ENCODE peak calls at places on chromosomes 3 and 15, in five cellular contexts. One of them, this sample, is unnamed.

GRCh38 chr3:143736205-143736604 is 112.1 kb downstream of the SLC9A9 start:
- DNase-seq in A549: no peak
- DNase-seq in esophagus muscularis mucosa: no peak
- DNase-seq in H54: no peak
- DNase-seq in tibial nerve: no peak
- DNase-seq in this sample: no peak

GRCh38 chr3:185786956-185787877 is 37.6 kb downstream of the IGF2BP2 start:
- DNase-seq in A549: no peak
- DNase-seq in esophagus muscularis mucosa: no peak
- DNase-seq in H54: no peak
- DNase-seq in tibial nerve: no peak
- DNase-seq in this sample: no peak

GRCh38 chr15:99129644-99130043 is 24.8 kb downstream of the SYNM start:
- DNase-seq in A549: no peak
- DNase-seq in esophagus muscularis mucosa: no peak
- DNase-seq in H54: no peak
- DNase-seq in tibial nerve: no peak
- DNase-seq in this sample: no peak

GRCh38 chr3:86973440-86973839 is 17.5 kb downstream of the VGLL3 start:
- DNase-seq in A549: no peak
- DNase-seq in esophagus muscularis mucosa: no peak
- DNase-seq in H54: no peak
- DNase-seq in tibial nerve: no peak
- DNase-seq in this sample: no peak

GRCh38 chr3:106683931-106684330 is 693.3 kb upstream of the CCDC54 start:
- DNase-seq in A549: no peak
- DNase-seq in esophagus muscularis mucosa: no peak
- DNase-seq in H54: no peak
- DNase-seq in tibial nerve: no peak
- DNase-seq in this sample: no peak

GRCh38 chr3:47145272-47145671 is 18.6 kb downstream of the SETD2 start:
- DNase-seq in A549: no peak
- DNase-seq in esophagus muscularis mucosa: no peak
- DNase-seq in H54: no peak
- DNase-seq in tibial nerve: no peak
- DNase-seq in this sample: no peak

GRCh38 chr3:55894605-55895004 is 407.5 kb upstream of the WNT5A start:
- DNase-seq in A549: no peak
- DNase-seq in esophagus muscularis mucosa: peak
- DNase-seq in H54: no peak
- DNase-seq in tibial nerve: no peak
- DNase-seq in this sample: no peak

GRCh38 chr15:89419370-89419984 is 76.9 kb downstream of the RHCG start:
- DNase-seq in A549: peak
- DNase-seq in esophagus muscularis mucosa: no peak
- DNase-seq in H54: no peak
- DNase-seq in tibial nerve: no peak
- DNase-seq in this sample: no peak

GRCh38 chr3:34544136-34544535 is 745.7 kb downstream of the PDCD6IP start:
- DNase-seq in A549: no peak
- DNase-seq in esophagus muscularis mucosa: no peak
- DNase-seq in H54: no peak
- DNase-seq in tibial nerve: no peak
- DNase-seq in this sample: no peak

GRCh38 chr3:143383433-143383832 is 263.9 kb downstream of the CHST2 start:
- DNase-seq in A549: no peak
- DNase-seq in esophagus muscularis mucosa: no peak
- DNase-seq in H54: no peak
- DNase-seq in tibial nerve: no peak
- DNase-seq in this sample: no peak

GRCh38 chr3:112640864-112641751 is at the start of gene CCDC80:
- DNase-seq in A549: peak
- DNase-seq in esophagus muscularis mucosa: no peak
- DNase-seq in H54: peak
- DNase-seq in tibial nerve: no peak
- DNase-seq in this sample: no peak

GRCh38 chr3:72050048-72050632 is 265.2 kb upstream of the PROK2 start:
- DNase-seq in A549: no peak
- DNase-seq in esophagus muscularis mucosa: no peak
- DNase-seq in H54: no peak
- DNase-seq in tibial nerve: no peak
- DNase-seq in this sample: no peak

GRCh38 chr3:161163297-161163696 is 57.8 kb upstream of the NMD3 start:
- DNase-seq in A549: no peak
- DNase-seq in esophagus muscularis mucosa: no peak
- DNase-seq in H54: peak
- DNase-seq in tibial nerve: no peak
- DNase-seq in this sample: no peak

GRCh38 chr3:124846189-124846588 is 41.0 kb downstream of the ITGB5 start:
- DNase-seq in A549: no peak
- DNase-seq in esophagus muscularis mucosa: no peak
- DNase-seq in H54: no peak
- DNase-seq in tibial nerve: no peak
- DNase-seq in this sample: no peak

GRCh38 chr3:198070871-198071270 is 110.9 kb downstream of the LMLN start:
- DNase-seq in A549: no peak
- DNase-seq in esophagus muscularis mucosa: no peak
- DNase-seq in H54: no peak
- DNase-seq in tibial nerve: no peak
- DNase-seq in this sample: no peak

GRCh38 chr3:38011111-38011510 is 18.3 kb downstream of the PLCD1 start:
- DNase-seq in A549: no peak
- DNase-seq in esophagus muscularis mucosa: no peak
- DNase-seq in H54: no peak
- DNase-seq in tibial nerve: no peak
- DNase-seq in this sample: no peak

GRCh38 chr3:105534491-105534890 is 167.8 kb downstream of the ALCAM start:
- DNase-seq in A549: no peak
- DNase-seq in esophagus muscularis mucosa: no peak
- DNase-seq in H54: no peak
- DNase-seq in tibial nerve: no peak
- DNase-seq in this sample: no peak

GRCh38 chr3:50490438-50490970 is 12.9 kb downstream of the CACNA2D2 start:
- DNase-seq in A549: no peak
- DNase-seq in esophagus muscularis mucosa: no peak
- DNase-seq in H54: no peak
- DNase-seq in tibial nerve: no peak
- DNase-seq in this sample: no peak

GRCh38 chr15:31973197-31973596 is 57.1 kb upstream of the CHRNA7 start:
- DNase-seq in A549: no peak
- DNase-seq in esophagus muscularis mucosa: no peak
- DNase-seq in H54: no peak
- DNase-seq in tibial nerve: no peak
- DNase-seq in this sample: no peak
- TF ChIP-seq POLR2A in A549: no peak
- TF ChIP-seq POLR2A in esophagus muscularis mucosa: no peak
- TF ChIP-seq POLR2A in H54: no peak
- TF ChIP-seq POLR2A in tibial nerve: no peak
- TF ChIP-seq POLR2A in this sample: no peak

DNA sequence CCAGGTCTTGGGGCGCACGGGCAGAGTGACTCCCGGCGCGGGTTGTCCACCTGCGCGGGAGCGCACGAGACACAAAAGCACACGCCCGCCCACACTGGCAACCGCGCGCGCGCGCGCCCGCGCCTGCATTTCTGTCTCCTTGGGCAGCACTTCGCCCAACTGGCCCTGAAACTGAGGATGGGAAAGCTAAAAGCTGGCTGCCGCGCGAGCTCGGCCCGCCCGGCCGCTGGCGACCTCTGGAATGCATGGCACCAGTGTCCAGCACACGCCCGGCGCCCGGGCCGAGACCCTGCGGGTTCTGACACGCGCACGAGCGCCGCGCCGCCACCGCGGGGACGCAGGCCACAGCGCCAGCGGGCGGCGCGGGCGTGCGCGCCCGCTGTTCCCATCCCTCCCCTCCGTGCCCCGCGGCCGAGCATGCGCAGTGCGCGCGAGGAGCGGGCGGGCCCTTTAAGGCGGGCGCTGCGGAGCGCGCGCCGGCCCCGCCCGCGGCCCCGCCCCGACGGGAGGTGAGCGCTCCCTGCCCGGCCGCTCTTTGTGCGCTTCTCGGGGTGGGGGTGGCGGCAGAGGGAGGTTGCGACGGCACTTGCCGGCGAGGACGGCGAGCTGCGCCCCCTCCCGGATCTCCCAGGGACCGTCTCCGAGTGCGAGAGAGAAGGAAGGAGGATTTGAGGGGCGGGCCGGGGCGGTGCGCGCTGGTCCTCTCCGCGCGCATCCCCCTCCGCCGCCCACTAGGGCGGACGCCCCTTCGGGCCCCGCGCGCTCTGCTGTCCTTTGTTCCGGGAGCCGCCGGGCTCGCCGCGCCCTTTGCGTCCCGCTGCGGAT is 1.1 kb upstream of the MEX3B start:
- DNase-seq in A549: peak
- DNase-seq in esophagus muscularis mucosa: peak
- DNase-seq in H54: peak
- DNase-seq in tibial nerve: peak
- DNase-seq in this sample: peak
- TF ChIP-seq POLR2A in A549: peak
- TF ChIP-seq POLR2A in esophagus muscularis mucosa: peak
- TF ChIP-seq POLR2A in H54: peak
- TF ChIP-seq POLR2A in tibial nerve: peak
- TF ChIP-seq POLR2A in this sample: no peak

DNA sequence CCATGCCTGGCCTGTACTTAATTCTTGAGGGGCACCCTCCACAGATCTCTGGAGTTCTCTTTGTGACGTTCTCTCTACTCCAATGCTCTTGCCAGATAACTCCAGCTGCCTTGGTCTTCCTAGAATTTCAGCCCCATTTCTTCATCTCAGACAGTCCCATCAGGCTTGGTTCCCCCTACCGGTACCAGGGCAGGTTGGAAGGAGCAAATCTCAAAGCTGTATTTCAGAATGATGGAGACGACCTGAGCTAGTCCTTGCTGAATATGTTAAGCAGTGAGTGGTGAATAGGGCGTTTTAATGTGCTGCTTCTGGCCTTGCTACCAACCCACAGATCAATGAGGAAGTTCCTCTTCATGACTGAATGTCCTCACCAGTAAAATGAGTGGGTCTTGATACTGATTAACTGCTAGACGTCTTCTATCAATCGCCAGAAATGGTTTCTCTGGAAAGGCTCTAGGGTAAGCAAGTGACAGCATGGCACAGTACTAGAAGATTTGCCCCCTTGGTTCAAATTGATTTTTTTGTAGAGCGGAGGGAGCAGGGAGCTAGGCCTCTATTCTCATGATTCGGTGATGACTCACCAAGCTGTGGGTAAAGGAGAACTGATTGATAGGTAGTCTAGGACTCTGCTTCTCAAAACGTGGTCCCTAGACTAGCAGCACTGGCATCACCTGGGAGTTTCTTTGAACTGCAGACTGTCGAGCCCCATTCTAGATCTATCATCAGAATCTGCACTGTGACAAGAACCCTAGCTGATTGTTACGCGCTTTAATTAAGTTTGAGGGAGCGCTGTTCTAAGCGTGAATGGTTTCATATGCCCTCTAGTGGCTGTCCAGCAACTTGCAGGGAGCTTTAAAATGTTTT is 67.8 kb downstream of the UBP1 start:
- DNase-seq in A549: peak
- DNase-seq in esophagus muscularis mucosa: no peak
- DNase-seq in H54: peak
- DNase-seq in tibial nerve: no peak
- DNase-seq in this sample: peak
- TF ChIP-seq POLR2A in A549: no peak
- TF ChIP-seq POLR2A in esophagus muscularis mucosa: no peak
- TF ChIP-seq POLR2A in H54: no peak
- TF ChIP-seq POLR2A in tibial nerve: no peak
- TF ChIP-seq POLR2A in this sample: no peak

GRCh38 chr3:100928638-100929428 is 64.4 kb downstream of the ABI3BP start:
- DNase-seq in A549: no peak
- DNase-seq in esophagus muscularis mucosa: no peak
- DNase-seq in H54: no peak
- DNase-seq in tibial nerve: no peak
- DNase-seq in this sample: no peak

GRCh38 chr3:100927775-100928174 is 65.4 kb downstream of the ABI3BP start:
- DNase-seq in A549: no peak
- DNase-seq in esophagus muscularis mucosa: no peak
- DNase-seq in H54: no peak
- DNase-seq in tibial nerve: no peak
- DNase-seq in this sample: no peak

GRCh38 chr3:100936931-100937330 is 56.3 kb downstream of the ABI3BP start:
- DNase-seq in A549: no peak
- DNase-seq in esophagus muscularis mucosa: no peak
- DNase-seq in H54: no peak
- DNase-seq in tibial nerve: no peak
- DNase-seq in this sample: no peak

GRCh38 chr3:100932491-100932890 is 60.7 kb downstream of the ABI3BP start:
- DNase-seq in A549: no peak
- DNase-seq in esophagus muscularis mucosa: no peak
- DNase-seq in H54: no peak
- DNase-seq in tibial nerve: no peak
- DNase-seq in this sample: no peak
- TF ChIP-seq POLR2A in A549: no peak
- TF ChIP-seq POLR2A in esophagus muscularis mucosa: no peak
- TF ChIP-seq POLR2A in H54: no peak
- TF ChIP-seq POLR2A in tibial nerve: no peak
- TF ChIP-seq POLR2A in this sample: no peak

GRCh38 chr3:181971424-181971823 is 259.7 kb downstream of the SOX2 start:
- DNase-seq in A549: no peak
- DNase-seq in esophagus muscularis mucosa: no peak
- DNase-seq in H54: no peak
- DNase-seq in tibial nerve: no peak
- DNase-seq in this sample: no peak
- TF ChIP-seq POLR2A in A549: no peak
- TF ChIP-seq POLR2A in esophagus muscularis mucosa: no peak
- TF ChIP-seq POLR2A in H54: no peak
- TF ChIP-seq POLR2A in tibial nerve: no peak
- TF ChIP-seq POLR2A in this sample: no peak

GRCh38 chr3:69651765-69652164 is 87.5 kb upstream of the MITF start:
- DNase-seq in A549: no peak
- DNase-seq in esophagus muscularis mucosa: no peak
- DNase-seq in H54: no peak
- DNase-seq in tibial nerve: no peak
- DNase-seq in this sample: no peak
- TF ChIP-seq POLR2A in A549: no peak
- TF ChIP-seq POLR2A in esophagus muscularis mucosa: no peak
- TF ChIP-seq POLR2A in H54: no peak
- TF ChIP-seq POLR2A in tibial nerve: no peak
- TF ChIP-seq POLR2A in this sample: no peak

This sample was measured in GM12892.